ENCODE peak calls at places on chromosomes 5 and 9, in four cellular contexts. P is T-helper 17 cell, W is fibroblast of pulmonary artery, H is RPMI8226. X is an unnamed sample.
A peak's percentile ranks its signal among the peaks of the same experiment; 100 is the strongest.

GRCh38 chr5:179232091-179232490 is 113.2 kb downstream of the ADAMTS2 start:
- DNase-seq in P (no peak), W (no peak), H (no peak), X (no peak)

GRCh38 chr9:6605202-6605601 is 40.3 kb downstream of the GLDC start:
- DNase-seq in P (no peak), W (no peak), H (no peak), X (no peak)

GRCh38 chr9:110994771-110995241 is 43.5 kb downstream of the LPAR1 start:
- DNase-seq in P (no peak), W (no peak), H (peak; percentile 4), X (peak; percentile 77)

GRCh38 chr5:88393721-88394530 is 125.3 kb upstream of the TMEM161B start:
- DNase-seq in P (no peak), W (no peak), H (no peak), X (no peak)

GRCh38 chr9:116860509-116861120 is 173.5 kb downstream of the TRIM32 start:
- DNase-seq in P (no peak), W (peak; percentile 73), H (peak; percentile 11), X (peak; percentile 74)

GRCh38 chr5:132363431-132364112 is 5.9 kb upstream of the SLC22A5 start:
- DNase-seq in P (no peak), W (peak; percentile 92), H (peak; percentile 12), X (peak; percentile 90)

GRCh38 chr5:140295414-140295813 is 7.5 kb downstream of the PFDN1 start:
- DNase-seq in P (no peak), W (peak; percentile 98), H (peak; percentile 74), X (peak; percentile 99)

GRCh38 chr9:108322326-108323098 is 533.3 kb downstream of the ACTL7B start:
- DNase-seq in P (no peak), W (no peak), H (no peak), X (no peak)

GRCh38 chr9:131943397-131943796 is 136.3 kb downstream of the MED27 start:
- DNase-seq in P (no peak), W (no peak), H (no peak), X (no peak)

GRCh38 chr5:133391349-133392136 is 220.8 kb downstream of the FSTL4 start:
- DNase-seq in P (no peak), W (no peak), H (no peak), X (no peak)

GRCh38 chr5:66273131-66273530 is 129.0 kb downstream of the SREK1 start:
- DNase-seq in P (no peak), W (no peak), H (no peak), X (no peak)

GRCh38 chr9:114559830-114560520 is 27.6 kb upstream of the ATP6V1G1 start:
- DNase-seq in P (no peak), W (no peak), H (no peak), X (no peak)

GRCh38 chr9:99489043-99489378 is 266.9 kb downstream of the SEC61B start:
- DNase-seq in P (no peak), W (peak; percentile 7), H (peak; percentile 34), X (peak; percentile 33)

GRCh38 chr5:109936091-109936490 is 246.4 kb downstream of the MAN2A1 start:
- DNase-seq in P (no peak), W (no peak), H (peak; percentile 44), X (peak; percentile 32)

GRCh38 chr9:109418827-109419226 is 79.3 kb downstream of the PTPN3 start:
- DNase-seq in P (no peak), W (no peak), H (no peak), X (no peak)

GRCh38 chr9:133114886-133115603 is 6.0 kb downstream of the RALGDS start:
- DNase-seq in P (no peak), W (no peak), H (no peak), X (no peak)

GRCh38 chr5:176492431-176492830 is 44.2 kb downstream of the FAF2 start:
- DNase-seq in P (no peak), W (peak; percentile 17), H (no peak), X (no peak)

X was measured in cardiac fibroblast.